ENCODE peak calls at places on chromosomes 2 and 18, in six cellular contexts. F is kidney epithelial cell; W is immature natural killer cell; J is AG09309; N is activated naive CD8-positive, alpha-beta T cell treated with anti-CD3 and anti-CD28 coated beads, Interleukin-2, amount 50 U/mL, for 24 hours; X is coronary artery. T is an unnamed sample.

GRCh38 chr18:56982756-56983155 is 164.1 kb upstream of the BOD1L2 start:
- DNase-seq in J (no peak), N (no peak), X (no peak), W (no peak), F (no peak), T (no peak)

GRCh38 chr2:104874230-104874629 is 20.3 kb downstream of the POU3F3 start:
- DNase-seq in N (no peak), X (peak), W (no peak), J (no peak), F (no peak), T (no peak)

GRCh38 chr2:100136310-100136709 is 6.1 kb downstream of the AFF3 start:
- DNase-seq in F (no peak), N (no peak), W (no peak), J (no peak), X (no peak), T (no peak)

GRCh38 chr2:214005337-214005736 is 405.5 kb upstream of the VWC2L start:
- DNase-seq in W (no peak), X (no peak), F (no peak), J (no peak), N (no peak), T (no peak)

GRCh38 chr2:216117566-216117965 is 8.4 kb downstream of the XRCC5 start:
- DNase-seq in J (no peak), X (no peak), N (no peak), W (no peak), F (no peak), T (no peak)

GRCh38 chr2:99974966-99975365 is 167.4 kb downstream of the AFF3 start:
- DNase-seq in X (no peak), J (no peak), W (no peak), F (peak), N (no peak), T (no peak)

GRCh38 chr2:128455710-128456050 is 137.0 kb upstream of the HS6ST1 start:
- DNase-seq in X (peak), N (no peak), J (no peak), W (no peak), F (no peak), T (no peak)

GRCh38 chr2:197008229-197008628 is 81.7 kb upstream of the PGAP1 start:
- DNase-seq in J (peak), X (no peak), W (no peak), F (peak), N (no peak), T (no peak)

GRCh38 chr18:5456577-5457466 is 87.0 kb downstream of the EPB41L3 start:
- DNase-seq in W (peak), F (no peak), N (no peak), X (no peak), J (no peak), T (no peak)

GRCh38 chr18:2424420-2424819 is 146.9 kb downstream of the METTL4 start:
- DNase-seq in X (no peak), F (no peak), W (no peak), N (no peak), J (no peak), T (no peak)

T was measured in activated naive CD4-positive, alpha-beta T cell.